ENCODE peak calls at places on chromosomes 3 and 15, in ten cellular contexts. N, W, P, I, B, U, M, Q, C and X are unnamed samples.

GRCh38 chr15:57922780-57923179 is 142.7 kb downstream of the ALDH1A2 start:
- DNase-seq in N (peak; percentile 78), W (peak; percentile 88), P (no peak), I (peak; percentile 90), B (peak; percentile 80), U (peak; percentile 56), M (no peak), Q (peak; percentile 55), C (peak; percentile 81), X (no peak)

GRCh38 chr3:40211579-40211978 is 97.9 kb upstream of the EIF1B start:
- DNase-seq in N (no peak), W (no peak), P (no peak), I (no peak), B (no peak), U (no peak), M (no peak), Q (peak; percentile 29), C (no peak), X (no peak)

GRCh38 chr15:60009124-60009523 is 5.0 kb downstream of the FOXB1 start:
- DNase-seq in N (no peak), W (no peak), P (no peak), I (no peak), B (no peak), U (no peak), M (no peak), Q (no peak), C (no peak), X (no peak)

GRCh38 chr3:187276397-187277128 is 15.0 kb downstream of the MASP1 start:
- DNase-seq in N (peak; percentile 59), W (no peak), P (no peak), I (no peak), B (no peak), U (no peak), M (no peak), Q (no peak), C (no peak), X (no peak)

GRCh38 chr15:64267331-64267973 is 88.5 kb downstream of the CSNK1G1 start:
- DNase-seq in N (no peak), W (no peak), P (no peak), I (no peak), B (no peak), U (no peak), M (no peak), Q (no peak), C (no peak), X (no peak)

GRCh38 chr3:176430244-176430893 is 766.9 kb downstream of the TBL1XR1 start:
- DNase-seq in N (peak; percentile 40), W (no peak), P (no peak), I (no peak), B (peak; percentile 5), U (no peak), M (no peak), Q (peak; percentile 71), C (no peak), X (no peak)

GRCh38 chr3:157088506-157089454 is 71.2 kb downstream of the CCNL1 start:
- DNase-seq in N (peak; percentile 96), W (peak; percentile 94), P (peak; percentile 99), I (peak; percentile 95), B (peak; percentile 96), U (peak; percentile 99), M (peak; percentile 91), Q (peak; percentile 99), C (peak; percentile 96), X (peak; percentile 99)

GRCh38 chr3:45960289-45960688 is 17.0 kb downstream of the CXCR6 start:
- DNase-seq in N (no peak), W (no peak), P (no peak), I (no peak), B (no peak), U (no peak), M (no peak), Q (no peak), C (no peak), X (no peak)

GRCh38 chr3:180085122-180085710 is 48.5 kb upstream of the PEX5L start:
- DNase-seq in N (no peak), W (no peak), P (no peak), I (no peak), B (no peak), U (no peak), M (no peak), Q (no peak), C (no peak), X (no peak)

GRCh38 chr3:37742574-37743212 is 119.0 kb upstream of the CTDSPL start:
- DNase-seq in N (no peak), W (no peak), P (no peak), I (no peak), B (no peak), U (no peak), M (no peak), Q (no peak), C (no peak), X (no peak)

GRCh38 chr3:5197470-5198312 is 10.2 kb downstream of the EDEM1 start:
- DNase-seq in N (no peak), W (no peak), P (no peak), I (no peak), B (no peak), U (no peak), M (no peak), Q (peak; percentile 86), C (no peak), X (no peak)

GRCh38 chr15:84797212-84797611 is 19.9 kb upstream of the ALPK3 start:
- DNase-seq in N (no peak), W (no peak), P (no peak), I (no peak), B (no peak), U (no peak), M (no peak), Q (no peak), C (no peak), X (no peak)

GRCh38 chr3:53163459-53164387 is 2.7 kb downstream of the PRKCD start:
- DNase-seq in N (no peak), W (no peak), P (no peak), I (no peak), B (no peak), U (no peak), M (no peak), Q (peak; percentile 30), C (no peak), X (no peak)

GRCh38 chr3:112087746-112088145 is 1.6 kb downstream of the C3orf52 start:
- DNase-seq in N (no peak), W (peak; percentile 75), P (no peak), I (peak; percentile 43), B (no peak), U (no peak), M (no peak), Q (no peak), C (no peak), X (no peak)

GRCh38 chr3:30397030-30397429 is 209.4 kb upstream of the TGFBR2 start:
- DNase-seq in N (no peak), W (no peak), P (no peak), I (no peak), B (no peak), U (no peak), M (no peak), Q (no peak), C (no peak), X (no peak)

GRCh38 chr3:30399394-30400181 is 206.8 kb upstream of the TGFBR2 start:
- DNase-seq in N (no peak), W (no peak), P (no peak), I (no peak), B (no peak), U (no peak), M (no peak), Q (peak; percentile 19), C (no peak), X (no peak)

GRCh38 chr3:30400924-30401323 is 205.5 kb upstream of the TGFBR2 start:
- DNase-seq in N (peak; percentile 12), W (no peak), P (no peak), I (no peak), B (no peak), U (no peak), M (no peak), Q (no peak), C (no peak), X (no peak)

GRCh38 chr3:30401971-30402370 is 204.4 kb upstream of the TGFBR2 start:
- DNase-seq in N (no peak), W (no peak), P (peak; percentile 62), I (no peak), B (peak; percentile 14), U (no peak), M (no peak), Q (peak; percentile 10), C (no peak), X (no peak)
- H3K27me3 ChIP-seq in N (no peaks in the 10 kb centered on the region), W (no peaks in the 10 kb centered on the region), P (no peaks in the 10 kb centered on the region), I (no peaks in the 10 kb centered on the region), B (no peaks in the 10 kb centered on the region), U (no peaks in the 10 kb centered on the region), M (no peaks in the 10 kb centered on the region), Q (no peaks in the 10 kb centered on the region), C (no peaks in the 10 kb centered on the region), X (no peaks in the 10 kb centered on the region)

DNA sequence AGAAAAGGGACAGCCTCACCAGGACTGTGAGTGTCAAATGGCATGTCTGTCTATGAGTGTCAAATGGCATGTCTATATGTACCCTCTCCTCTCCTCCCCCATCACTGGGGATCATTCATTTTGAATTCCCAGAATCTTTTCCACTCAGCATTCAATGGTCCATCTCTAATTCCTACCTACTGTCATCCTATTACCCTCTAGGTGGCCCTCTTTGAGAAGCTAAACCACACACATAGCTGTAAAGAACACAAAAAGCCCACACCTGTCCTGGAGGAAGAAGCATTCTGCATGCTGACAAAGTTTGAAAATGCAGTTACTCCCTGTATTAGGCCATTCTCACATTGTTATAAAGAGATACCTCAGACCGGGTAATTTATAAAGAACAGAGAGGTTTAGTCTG is 46.2 kb upstream of the PYDC2 start:
- DNase-seq in N (no peak), W (no peak), P (no peak), I (no peak), B (no peak), U (no peak), M (no peak), Q (no peak), C (no peak), X (no peak)
- H3K4me1 ChIP-seq in N (peaks cover 11% of the 10 kb centered on the region), W (no peaks in the 10 kb centered on the region), P (no peaks in the 10 kb centered on the region), I (no peaks in the 10 kb centered on the region), B (no peaks in the 10 kb centered on the region), U (no peaks in the 10 kb centered on the region), M (no peaks in the 10 kb centered on the region), Q (no peaks in the 10 kb centered on the region), C (no peaks in the 10 kb centered on the region), X (no peaks in the 10 kb centered on the region)

GRCh38 chr15:24075420-24076089 is 388.4 kb upstream of the NDN start:
- DNase-seq in N (no peak), W (no peak), P (no peak), I (no peak), B (no peak), U (no peak), M (no peak), Q (no peak), C (no peak), X (no peak)

GRCh38 chr15:24078310-24079029 is 391.4 kb upstream of the NDN start:
- DNase-seq in N (no peak), W (no peak), P (no peak), I (no peak), B (no peak), U (no peak), M (no peak), Q (no peak), C (no peak), X (no peak)

GRCh38 chr15:24076090-24076784 is 389.1 kb upstream of the NDN start:
- DNase-seq in N (no peak), W (no peak), P (no peak), I (no peak), B (no peak), U (no peak), M (no peak), Q (no peak), C (no peak), X (no peak)
- H3K9me3 ChIP-seq in N (no peaks in the 10 kb centered on the region), W (no peaks in the 10 kb centered on the region), P (no peaks in the 10 kb centered on the region), I (peaks cover 15% of the 10 kb centered on the region), B (peaks cover 4% of the 10 kb centered on the region), U (peaks cover 9% of the 10 kb centered on the region), M (no peaks in the 10 kb centered on the region), Q (no peaks in the 10 kb centered on the region), C (peaks cover 29% of the 10 kb centered on the region), X (peaks cover 8% of the 10 kb centered on the region)

GRCh38 chr3:138944842-138945645 is 1.9 kb downstream of the FOXL2 start:
- DNase-seq in N (no peak), W (no peak), P (no peak), I (no peak), B (no peak), U (no peak), M (no peak), Q (no peak), C (no peak), X (no peak)
- H3K27me3 ChIP-seq in N (peaks cover 99% of the 10 kb centered on the region), W (peaks cover 1% of the 10 kb centered on the region), P (peaks cover 93% of the 10 kb centered on the region), I (peaks cover 100% of the 10 kb centered on the region), B (peaks cover 100% of the 10 kb centered on the region), U (peaks cover 44% of the 10 kb centered on the region), M (peaks cover 99% of the 10 kb centered on the region), Q (peaks cover 100% of the 10 kb centered on the region), C (peaks cover 100% of the 10 kb centered on the region), X (peaks cover 3% of the 10 kb centered on the region)